ENCODE peak calls at places on chromosome 13, in four cellular contexts. W, H, G and M are unnamed samples.

GRCh38 chr13:95233026-95233635 is 68.1 kb downstream of the ABCC4 start:
- DNase-seq in W (no peak), H (peak; percentile 29), G (no peak), M (no peak)

GRCh38 chr13:76711515-76712182 is 174.6 kb downstream of the KCTD12 start:
- DNase-seq in W (no peak), H (peak; percentile 97), G (no peak), M (no peak)

GRCh38 chr13:114161644-114162532 is 17.2 kb upstream of the CFAP97D2 start:
- DNase-seq in G (no peak), H (peak; percentile 47), W (no peak), M (peak; percentile 36)

GRCh38 chr13:41981961-41982723 is 21.2 kb upstream of the VWA8 start:
- DNase-seq in W (no peak), H (no peak), G (no peak), M (no peak)

GRCh38 chr13:108964601-108965000 is 335.2 kb downstream of the MYO16 start:
- DNase-seq in G (no peak), W (no peak), H (no peak), M (no peak)

GRCh38 chr13:74104661-74105275 is 29.4 kb downstream of the KLF12 start:
- DNase-seq in G (no peak), H (no peak), W (no peak), M (no peak)

GRCh38 chr13:47112900-47113299 is 216.0 kb upstream of the HTR2A start:
- DNase-seq in G (no peak), H (no peak), W (no peak), M (no peak)

GRCh38 chr13:113358653-113359052 is 5.3 kb downstream of the GRTP1 start:
- DNase-seq in W (no peak), G (no peak), H (no peak), M (no peak)

GRCh38 chr13:99661791-99662190 is 160.5 kb downstream of the TM9SF2 start:
- DNase-seq in W (no peak), G (no peak), H (no peak), M (no peak)

GRCh38 chr13:33016414-33017409 is at the start of gene KL:
- DNase-seq in W (peak; percentile 49), G (peak; percentile 36), H (no peak), M (no peak)

GRCh38 chr13:48235100-48235813 is 2.3 kb downstream of the ITM2B start:
- DNase-seq in W (no peak), H (peak; percentile 46), G (peak; percentile 30), M (no peak)

GRCh38 chr13:94030415-94031119 is 448.9 kb downstream of the DCT start:
- DNase-seq in H (no peak), G (no peak), W (no peak), M (no peak)

GRCh38 chr13:93244141-93244917 is 17.7 kb downstream of the GPC6 start:
- DNase-seq in H (peak; percentile 62), G (no peak), W (no peak), M (no peak)

GRCh38 chr13:44653261-44653660 is 77.1 kb upstream of the TSC22D1 start:
- DNase-seq in H (peak; percentile 38), W (no peak), G (no peak), M (no peak)

GRCh38 chr13:43608400-43609137 is 178.2 kb downstream of the ENOX1 start:
- DNase-seq in H (no peak), W (no peak), G (no peak), M (no peak)

GRCh38 chr13:75437582-75438318 is 44.2 kb downstream of the TBC1D4 start:
- DNase-seq in W (no peak), G (peak; percentile 82), H (peak; percentile 44), M (no peak)

GRCh38 chr13:109369357-109370052 is 416.9 kb downstream of the IRS2 start:
- DNase-seq in H (no peak), W (no peak), G (no peak), M (no peak)

GRCh38 chr13:113924184-113924583 is 49.7 kb downstream of the C13orf46 start:
- DNase-seq in H (no peak), G (no peak), W (no peak), M (no peak)

GRCh38 chr13:22082030-22082429 is 411.2 kb downstream of the FGF9 start:
- DNase-seq in G (no peak), W (no peak), H (no peak), M (no peak)

GRCh38 chr13:48116808-48117207 is 21.9 kb upstream of the MED4 start:
- DNase-seq in G (no peak), W (no peak), H (no peak), M (no peak)

GRCh38 chr13:113581871-113582270 is 2.7 kb upstream of the TFDP1 start:
- DNase-seq in H (no peak), G (no peak), W (no peak), M (peak; percentile 20)